ENCODE peak calls at places on chromosomes 16 and 17, in six cellular contexts. D is omental fat pad; Q is choroid plexus epithelial cell; X is heart left ventricle; K is CD8-positive, alpha-beta T cell; W is A549. Y is an unnamed sample.

GRCh38 chr16:30115238-30115637 is 1.9 kb upstream of the GDPD3 start:
- DNase-seq in X (no peak), W (no peak), Q (no peak), K (peak; percentile 37), D (no peak), Y (no peak)

GRCh38 chr17:67629963-67630320 is 87.8 kb upstream of the NOL11 start:
- DNase-seq in W (no peak), K (no peak), X (no peak), D (no peak), Q (peak; percentile 81), Y (no peak)

GRCh38 chr16:29962344-29962994 is 590 bp downstream of the TMEM219 start:
- DNase-seq in W (no peak), K (no peak), D (no peak), Q (peak; percentile 65), X (peak; percentile 41), Y (no peak)

GRCh38 chr17:57902800-57903759 is 52.1 kb downstream of the CUEDC1 start:
- DNase-seq in W (peak; percentile 99), D (no peak), K (no peak), Q (peak; percentile 73), X (peak; percentile 84), Y (no peak)

GRCh38 chr17:5078106-5079028 is at the start of gene ZFP3:
- DNase-seq in D (peak; percentile 52), K (peak; percentile 73), X (peak; percentile 87), Q (peak; percentile 81), W (peak; percentile 70), Y (peak; percentile 84)

GRCh38 chr16:17470002-17470870 is 524 bp downstream of the XYLT1 start:
- DNase-seq in Q (peak; percentile 4), D (no peak), X (peak; percentile 19), K (peak; percentile 46), W (peak; percentile 13), Y (no peak)

GRCh38 chr17:43897827-43898226 is 9.5 kb downstream of the MPP2 start:
- DNase-seq in X (no peak), W (no peak), K (no peak), Q (no peak), D (no peak), Y (no peak)

GRCh38 chr16:20393801-20394637 is 10.5 kb downstream of the PDILT start:
- DNase-seq in D (no peak), W (no peak), X (no peak), Q (no peak), K (no peak), Y (no peak)

GRCh38 chr17:73158133-73158532 is 6.7 kb upstream of the SSTR2 start:
- DNase-seq in W (no peak), K (no peak), D (no peak), X (no peak), Q (no peak), Y (no peak)

GRCh38 chr16:81436381-81436780 is 8.2 kb upstream of the CMIP start:
- DNase-seq in X (no peak), K (no peak), D (no peak), W (no peak), Q (no peak), Y (no peak)

GRCh38 chr17:7586673-7587419 is 3.0 kb downstream of the SOX15 start:
- DNase-seq in W (peak; percentile 85), X (no peak), Q (no peak), D (no peak), K (no peak), Y (no peak)

GRCh38 chr17:67194134-67194533 is 50.9 kb downstream of the HELZ start:
- DNase-seq in W (peak; percentile 17), D (no peak), K (no peak), Q (peak; percentile 44), X (no peak), Y (no peak)

GRCh38 chr17:48503747-48504146 is 27.1 kb downstream of the HOXB1 start:
- DNase-seq in D (no peak), W (no peak), X (no peak), K (no peak), Q (no peak), Y (no peak)

GRCh38 chr17:80746262-80746935 is 201.8 kb downstream of the RPTOR start:
- DNase-seq in W (no peak), Q (no peak), K (no peak), D (no peak), X (no peak), Y (no peak)

GRCh38 chr16:54510619-54511018 is 224.0 kb upstream of the IRX3 start:
- DNase-seq in Q (peak; percentile 21), K (no peak), W (no peak), D (no peak), X (no peak), Y (no peak)

GRCh38 chr16:56657555-56658430 is at the start of gene MT1F:
- DNase-seq in D (peak; percentile 80), W (peak; percentile 75), K (peak; percentile 72), X (peak; percentile 57), Q (peak; percentile 25), Y (peak; percentile 26)

GRCh38 chr17:20127660-20128413 is 118.7 kb downstream of the SPECC1 start:
- DNase-seq in K (no peak), X (no peak), D (no peak), W (no peak), Q (peak; percentile 59), Y (no peak)

GRCh38 chr17:10733666-10734065 is 3.8 kb upstream of the TMEM220 start:
- DNase-seq in W (no peak), K (no peak), D (no peak), X (no peak), Q (no peak), Y (no peak)

GRCh38 chr17:28612936-28613872 is 781 bp downstream of the RSKR start:
- DNase-seq in Q (peak; percentile 70), D (no peak), K (peak; percentile 39), W (peak; percentile 56), X (no peak), Y (peak; percentile 47)

GRCh38 chr16:88508868-88509748 is 56.0 kb downstream of the ZFPM1 start:
- DNase-seq in W (no peak), K (no peak), X (no peak), D (no peak), Q (no peak), Y (no peak)

GRCh38 chr17:73533801-73534574 is 110.3 kb downstream of the SDK2 start:
- DNase-seq in X (no peak), Q (no peak), W (no peak), D (no peak), K (no peak), Y (no peak)

GRCh38 chr16:2915196-2915929 is 3.6 kb downstream of the FLYWCH1 start:
- DNase-seq in K (no peak), Q (no peak), D (no peak), W (no peak), X (no peak), Y (no peak)

DNA sequence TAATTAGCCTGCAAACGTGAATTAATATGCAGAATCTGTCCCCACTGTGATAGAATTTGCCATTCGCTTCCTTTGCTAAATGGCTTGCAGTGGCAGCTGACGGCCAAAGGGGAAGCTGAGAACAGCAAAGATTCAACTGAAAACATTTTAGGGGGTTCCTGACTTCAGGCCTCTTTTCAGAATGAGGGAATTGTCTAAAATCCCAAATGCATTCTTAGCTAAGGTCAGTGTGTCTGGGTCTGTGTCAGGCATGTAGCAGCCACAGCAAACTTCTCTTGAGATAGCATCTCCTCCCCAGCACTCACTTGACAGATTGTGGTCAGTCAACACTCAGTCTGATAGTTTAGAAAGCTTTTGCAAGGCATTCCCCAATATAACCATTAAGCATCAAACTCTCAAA is 701.1 kb downstream of the WWOX start:
- DNase-seq in W (no peak), X (no peak), K (no peak), Q (no peak), D (no peak), Y (no peak)
- TF ChIP-seq CTCF in W (no peak), X (no peak), K (no peak), Q (no peak), D (no peak), Y (no peak)

GRCh38 chr16:74774223-74775139 is at the start of gene FA2H:
- DNase-seq in X (peak; percentile 44), K (peak; percentile 62), W (peak; percentile 96), D (peak; percentile 30), Q (peak; percentile 33), Y (peak; percentile 69)
- TF ChIP-seq CTCF in X (peak; percentile 46), K (no peak), W (peak; percentile 50), D (no peak), Q (peak; percentile 5), Y (no peak)

DNA sequence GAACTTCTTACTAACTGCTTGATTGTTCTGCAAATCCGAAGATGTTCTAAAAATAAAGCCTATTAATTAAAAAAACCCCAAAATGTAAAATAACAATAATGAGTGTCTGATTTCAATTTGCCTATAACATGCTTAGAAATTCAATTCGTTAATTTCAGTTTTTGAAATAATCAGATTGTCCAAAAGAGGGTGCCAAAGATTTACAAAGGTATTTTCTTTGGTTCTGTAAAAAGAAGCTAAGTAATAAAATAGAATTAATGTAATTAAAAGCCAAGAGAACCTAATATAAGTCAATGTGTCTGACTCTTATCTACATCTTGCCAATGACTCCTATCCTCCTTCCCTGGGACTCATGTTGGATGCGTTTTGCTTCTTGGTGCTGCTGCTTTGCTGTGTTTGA is 75.0 kb upstream of the CPHXL start:
- DNase-seq in W (no peak), Q (peak; percentile 5), D (no peak), X (no peak), K (no peak), Y (no peak)
- TF ChIP-seq CTCF in W (peak; percentile 37), Q (no peak), D (no peak), X (no peak), K (no peak), Y (peak; percentile 42)

GRCh38 chr16:50567651-50568050 is 19.5 kb downstream of the NKD1 start:
- DNase-seq in W (no peak), D (no peak), X (no peak), Q (no peak), K (no peak), Y (no peak)
- TF ChIP-seq CTCF in W (no peak), D (no peak), X (no peak), Q (no peak), K (no peak), Y (no peak)

DNA sequence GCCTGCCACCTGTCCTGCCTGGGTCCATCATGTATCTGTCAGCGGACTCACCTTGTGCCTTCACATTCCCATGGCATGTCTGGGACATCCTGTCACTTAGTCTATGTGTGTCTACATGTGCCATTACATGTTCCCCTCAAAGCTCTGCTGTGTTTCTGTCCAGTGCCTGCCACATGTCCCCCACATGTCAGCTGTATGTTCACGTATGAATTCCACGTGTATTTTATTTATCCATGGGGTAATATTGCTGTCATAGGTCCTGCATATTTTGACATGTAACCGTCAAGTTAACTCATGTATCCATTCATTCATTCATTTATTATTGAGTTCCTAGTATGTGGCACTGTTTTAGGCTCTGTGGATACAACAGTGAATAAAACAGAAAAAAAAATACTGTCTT is 20.8 kb downstream of the TMEM92 start:
- DNase-seq in Q (no peak), K (no peak), W (no peak), D (no peak), X (no peak), Y (no peak)
- TF ChIP-seq CTCF in Q (no peak), K (no peak), W (no peak), D (no peak), X (no peak), Y (no peak)

DNA sequence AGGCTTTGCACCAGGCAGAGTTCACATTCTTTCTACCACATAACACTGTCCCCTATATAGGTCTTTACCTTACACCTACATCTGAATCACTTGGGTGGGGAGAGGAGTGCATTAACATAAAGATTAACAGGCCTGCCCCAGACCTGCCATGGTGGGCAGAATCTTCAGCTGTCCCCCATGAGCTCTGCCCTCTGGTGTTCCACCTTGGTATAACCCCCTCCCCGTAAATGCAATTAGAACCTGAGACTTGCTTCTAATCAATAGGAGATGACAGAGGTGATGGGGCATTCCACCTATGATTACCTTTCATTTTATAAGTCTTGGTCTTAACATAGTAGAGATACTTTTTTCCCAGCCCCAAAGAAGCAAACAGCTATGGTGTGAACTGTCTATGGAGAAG is 20.4 kb upstream of the GRIN2A start:
- DNase-seq in X (no peak), D (no peak), Q (no peak), W (no peak), K (no peak), Y (no peak)
- TF ChIP-seq CTCF in X (no peak), D (no peak), Q (no peak), W (no peak), K (no peak), Y (no peak)